ENCODE peak calls at places on chromosomes 13 and 19, in seven cellular contexts. S is progenitor cell of endocrine pancreas, P is lower leg skin, A is neural crest cell, C is AG09319, J is adrenal gland, E is left ventricle myocardium inferior. Y is an unnamed sample.

GRCh38 chr19:29476528-29476927 is 49.3 kb upstream of the VSTM2B start:
- DNase-seq in S (no peak), P (no peak), A (no peak), C (no peak), J (no peak), E (no peak), Y (no peak)

GRCh38 chr13:39665763-39666162 is 10.3 kb downstream of the COG6 start:
- DNase-seq in S (no peak), P (no peak), A (no peak), C (no peak), J (no peak), E (no peak), Y (no peak)

GRCh38 chr13:86020350-86021002 is 221.3 kb upstream of the SLITRK6 start:
- DNase-seq in S (no peak), P (no peak), A (no peak), C (peak), J (peak), E (no peak), Y (no peak)

GRCh38 chr13:104586010-104586746 is 1520.0 kb upstream of the SLC10A2 start:
- DNase-seq in S (no peak), P (no peak), A (no peak), C (no peak), J (no peak), E (no peak), Y (no peak)

GRCh38 chr13:114129649-114130062 is 2.8 kb downstream of the RASA3 start:
- DNase-seq in S (no peak), P (no peak), A (no peak), C (no peak), J (no peak), E (no peak), Y (no peak)

GRCh38 chr13:39536274-39536673 is 66.7 kb downstream of the LHFPL6 start:
- DNase-seq in S (no peak), P (no peak), A (no peak), C (no peak), J (no peak), E (no peak), Y (no peak)

GRCh38 chr19:28289294-28290063 is 923.5 kb downstream of the UQCRFS1 start:
- DNase-seq in S (no peak), P (no peak), A (no peak), C (peak), J (no peak), E (no peak), Y (no peak)

GRCh38 chr19:13881692-13882418 is 4.9 kb downstream of the NANOS3 start:
- DNase-seq in S (no peak), P (no peak), A (no peak), C (no peak), J (no peak), E (no peak), Y (no peak)

GRCh38 chr13:51955281-51955771 is 55.9 kb downstream of the ATP7B start:
- DNase-seq in S (no peak), P (no peak), A (no peak), C (no peak), J (no peak), E (no peak), Y (no peak)

GRCh38 chr19:27679399-27679798 is 1533.6 kb downstream of the UQCRFS1 start:
- DNase-seq in S (no peak), P (peak), A (no peak), C (no peak), J (no peak), E (no peak), Y (no peak)

GRCh38 chr19:55014714-55015113 is 23.4 kb downstream of the GP6 start:
- DNase-seq in S (no peak), P (no peak), A (no peak), C (no peak), J (peak), E (peak), Y (no peak)

GRCh38 chr19:29092712-29093552 is 120.0 kb downstream of the UQCRFS1 start:
- DNase-seq in S (no peak), P (peak), A (no peak), C (no peak), J (peak), E (no peak), Y (no peak)

GRCh38 chr13:113305208-113305607 is 8.2 kb downstream of the LAMP1 start:
- DNase-seq in S (no peak), P (no peak), A (no peak), C (no peak), J (no peak), E (no peak), Y (no peak)

GRCh38 chr19:1240925-1241324 is 626 bp upstream of the ATP5F1D start:
- DNase-seq in S (no peak), P (no peak), A (no peak), C (no peak), J (peak), E (no peak), Y (no peak)

GRCh38 chr13:43057653-43058317 is 34.4 kb downstream of the DNAJC15 start:
- DNase-seq in S (no peak), P (no peak), A (no peak), C (no peak), J (no peak), E (no peak), Y (peak)

GRCh38 chr13:44075113-44075512 is 195.4 kb downstream of the LACC1 start:
- DNase-seq in S (no peak), P (no peak), A (no peak), C (no peak), J (no peak), E (no peak), Y (no peak)

GRCh38 chr19:30450945-30451344 is 78.8 kb downstream of the ZNF536 start:
- DNase-seq in S (no peak), P (no peak), A (no peak), C (no peak), J (no peak), E (no peak), Y (no peak)

GRCh38 chr13:41443969-41444368 is 13.4 kb upstream of the RGCC start:
- DNase-seq in S (no peak), P (no peak), A (no peak), C (no peak), J (no peak), E (no peak), Y (no peak)

GRCh38 chr13:19596960-19597361 is 35.6 kb upstream of the TPTE2 start:
- DNase-seq in S (no peak), P (peak), A (no peak), C (no peak), J (no peak), E (no peak), Y (no peak)

GRCh38 chr13:114164027-114164426 is 15.0 kb upstream of the CFAP97D2 start:
- DNase-seq in S (no peak), P (no peak), A (no peak), C (no peak), J (no peak), E (no peak), Y (no peak)

GRCh38 chr13:20939662-20940061 is 37.1 kb upstream of the XPO4 start:
- DNase-seq in S (no peak), P (no peak), A (no peak), C (no peak), J (no peak), E (peak), Y (no peak)

GRCh38 chr13:77909827-77910226 is 8.8 kb downstream of the EDNRB start:
- DNase-seq in S (no peak), P (no peak), A (no peak), C (no peak), J (no peak), E (no peak), Y (no peak)

GRCh38 chr13:77898097-77898496 is 20.5 kb downstream of the EDNRB start:
- DNase-seq in S (no peak), P (no peak), A (no peak), C (no peak), J (no peak), E (no peak), Y (no peak)

GRCh38 chr13:77907653-77908341 is 10.8 kb downstream of the EDNRB start:
- DNase-seq in S (no peak), P (no peak), A (no peak), C (no peak), J (no peak), E (peak), Y (no peak)

GRCh38 chr13:77902319-77902963 is 16.2 kb downstream of the EDNRB start:
- DNase-seq in S (no peak), P (no peak), A (no peak), C (no peak), J (no peak), E (no peak), Y (no peak)

GRCh38 chr13:77904031-77904430 is 14.6 kb downstream of the EDNRB start:
- DNase-seq in S (no peak), P (no peak), A (no peak), C (no peak), J (no peak), E (no peak), Y (no peak)
- TF ChIP-seq CTCF in S (no peak), P (no peak), A (no peak), C (no peak), J (no peak), E (no peak), Y (no peak)

DNA sequence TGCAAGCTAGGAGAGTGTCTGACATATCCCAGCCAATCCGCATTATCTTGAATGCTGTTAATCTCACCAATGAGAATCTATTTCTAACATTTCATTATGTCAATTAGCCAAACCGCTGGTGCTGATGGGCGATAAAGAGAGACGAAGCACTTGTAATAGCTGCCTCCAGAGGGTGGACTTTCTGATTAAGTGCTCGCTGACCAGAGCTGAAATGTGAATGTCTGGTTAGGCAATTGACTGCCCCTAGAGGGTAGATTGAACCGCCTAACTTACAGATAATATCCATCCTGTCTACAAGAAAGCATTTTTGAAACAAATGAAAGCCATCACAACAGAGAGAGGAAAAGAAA is 552 bp upstream of the GRWD1 start:
- DNase-seq in S (no peak), P (peak), A (no peak), C (peak), J (no peak), E (no peak), Y (peak)
- TF ChIP-seq CTCF in S (peak), P (no peak), A (peak), C (peak), J (peak), E (peak), Y (no peak)

GRCh38 chr19:2485428-2485827 is 9.5 kb downstream of the GADD45B start:
- DNase-seq in S (no peak), P (no peak), A (no peak), C (no peak), J (no peak), E (no peak), Y (no peak)

GRCh38 chr19:2483484-2484151 is 7.7 kb downstream of the GADD45B start:
- DNase-seq in S (no peak), P (no peak), A (no peak), C (no peak), J (no peak), E (no peak), Y (no peak)

GRCh38 chr19:2482354-2483038 is 6.6 kb downstream of the GADD45B start:
- DNase-seq in S (no peak), P (no peak), A (no peak), C (no peak), J (no peak), E (no peak), Y (no peak)

GRCh38 chr19:2483084-2483483 is 7.2 kb downstream of the GADD45B start:
- DNase-seq in S (no peak), P (no peak), A (no peak), C (no peak), J (no peak), E (no peak), Y (no peak)

GRCh38 chr19:2484178-2484937 is 8.4 kb downstream of the GADD45B start:
- DNase-seq in S (no peak), P (no peak), A (no peak), C (no peak), J (no peak), E (no peak), Y (no peak)
- TF ChIP-seq CTCF in S (no peak), P (no peak), A (no peak), C (no peak), J (no peak), E (no peak), Y (no peak)

GRCh38 chr19:38718747-38719543 is 25.3 kb downstream of the CAPN12 start:
- DNase-seq in S (no peak), P (no peak), A (no peak), C (no peak), J (no peak), E (peak), Y (no peak)
- TF ChIP-seq CTCF in S (peak), P (no peak), A (peak), C (peak), J (no peak), E (peak), Y (no peak)

Y was measured in endothelial cell.